ENCODE peak calls at places on chromosome 10, in four cellular contexts. E is A549, K is kidney, S is Peyer's patch. N is an unnamed sample.

GRCh38 chr10:6269953-6270867 is 67.5 kb downstream of the PFKFB3 start:
- DNase-seq in E (no peak), K (no peak), S (no peak), N (no peak)

GRCh38 chr10:74851834-74852233 is 25.4 kb downstream of the KAT6B start:
- DNase-seq in E (no peak), K (no peak), S (no peak), N (no peak)

GRCh38 chr10:70699659-70700174 is 27.4 kb downstream of the ADAMTS14 start:
- DNase-seq in E (no peak), K (no peak), S (peak), N (no peak)

GRCh38 chr10:132591166-132591971 is 53.8 kb downstream of the INPP5A start:
- DNase-seq in E (peak), K (peak), S (peak), N (no peak)

GRCh38 chr10:71396084-71396713 is 521 bp upstream of the CDH23 start:
- DNase-seq in E (peak), K (peak), S (peak), N (no peak)

GRCh38 chr10:72254891-72255568 is 18.7 kb upstream of the DDIT4 start:
- DNase-seq in E (peak), K (peak), S (peak), N (peak)

GRCh38 chr10:111093741-111094380 is 17.0 kb downstream of the ADRA2A start:
- DNase-seq in E (no peak), K (no peak), S (no peak), N (peak)

GRCh38 chr10:88493676-88494483 is 89.2 kb downstream of the RNLS start:
- DNase-seq in E (no peak), K (no peak), S (no peak), N (no peak)

GRCh38 chr10:15341502-15342128 is 29.5 kb downstream of the FAM171A1 start:
- DNase-seq in E (no peak), K (no peak), S (no peak), N (no peak)

GRCh38 chr10:86936661-86937501 is 20.5 kb downstream of the MMRN2 start:
- DNase-seq in E (no peak), K (no peak), S (no peak), N (peak)

GRCh38 chr10:114708717-114709352 is 50.8 kb upstream of the ABLIM1 start:
- DNase-seq in E (peak), K (no peak), S (no peak), N (no peak)

GRCh38 chr10:101558206-101558605 is 29.9 kb downstream of the POLL start:
- DNase-seq in E (no peak), K (no peak), S (no peak), N (no peak)

GRCh38 chr10:15515207-15515606 is 144.1 kb upstream of the FAM171A1 start:
- DNase-seq in E (no peak), K (peak), S (no peak), N (no peak)

GRCh38 chr10:62708569-62708968 is 96.0 kb upstream of the ADO start:
- DNase-seq in E (no peak), K (no peak), S (no peak), N (no peak)

GRCh38 chr10:9824546-9825164 is 1193.0 kb upstream of the CELF2 start:
- DNase-seq in E (no peak), K (no peak), S (no peak), N (no peak)

GRCh38 chr10:17200885-17201164 is 647 bp downstream of the TRDMT1 start:
- DNase-seq in E (peak), K (no peak), S (no peak), N (no peak)

GRCh38 chr10:14291296-14291695 is 39.4 kb downstream of the FRMD4A start:
- DNase-seq in E (no peak), K (no peak), S (no peak), N (no peak)

GRCh38 chr10:3421537-3422257 is 249.1 kb upstream of the PITRM1 start:
- DNase-seq in E (no peak), K (no peak), S (no peak), N (no peak)

GRCh38 chr10:6128087-6128486 is 39.3 kb downstream of the RBM17 start:
- DNase-seq in E (no peak), K (no peak), S (peak), N (no peak)

GRCh38 chr10:8768854-8769253 is 714.4 kb downstream of the GATA3 start:
- DNase-seq in E (no peak), K (no peak), S (no peak), N (no peak)

GRCh38 chr10:124096494-124096893 is 3.1 kb upstream of the CHST15 start:
- DNase-seq in E (no peak), K (no peak), S (no peak), N (no peak)
- TF ChIP-seq CTCF in E (no peak), K (no peak), S (no peak), N (no peak)

GRCh38 chr10:43380610-43381222 is 9.3 kb downstream of the FXYD4 start:
- DNase-seq in E (peak), K (no peak), S (peak), N (peak)
- TF ChIP-seq CTCF in E (no peak), K (no peak), S (no peak), N (peak)

GRCh38 chr10:89853796-89854195 is 152.4 kb downstream of the KIF20B start:
- DNase-seq in E (no peak), K (no peak), S (no peak), N (no peak)
- TF ChIP-seq CTCF in E (no peak), K (no peak), S (no peak), N (peak)

GRCh38 chr10:78578929-78579328 is 489.8 kb upstream of the ZMIZ1 start:
- DNase-seq in E (no peak), K (no peak), S (no peak), N (no peak)
- TF ChIP-seq CTCF in E (no peak), K (no peak), S (peak), N (no peak)